ENCODE peak calls at places on chromosomes 6 and 20, in nine cellular contexts. K is cerebellar cortex; M is IMR-90; Y is T-helper 1 cell; A is activated T-helper 2 cell treated with anti-CD3 and anti-CD28 coated beads, Interferon-gamma antibody, Interleukin-2, Interleukin-4, amounts not matched to agents 10 μg/mL and 5 μg/mL and 100 μg/mL, durations not matched to agents 14 hours and 24 hours and 36 hours; U is D341Med; E is activated CD4-positive, CD25-positive, alpha-beta regulatory T cell; R is T1000; O is hippocampal formation. X is an unnamed sample.

GRCh38 chr6:17289491-17290106 is 8.4 kb downstream of the RBM24 start:
- DNase-seq in K (no peak), M (peak; percentile 60), Y (no peak), A (no peak), U (no peak), E (no peak), R (no peak), O (no peak), X (no peak)

GRCh38 chr6:41836022-41836659 is 48.6 kb downstream of the TOMM6 start:
- DNase-seq in K (no peak), M (peak; percentile 41), Y (no peak), A (no peak), U (no peak), E (no peak), R (no peak), O (no peak), X (no peak)

GRCh38 chr20:59560588-59561227 is 43.6 kb upstream of the PHACTR3 start:
- DNase-seq in K (peak; percentile 57), M (peak; percentile 11), Y (no peak), A (no peak), U (peak; percentile 54), E (no peak), R (no peak), O (no peak), X (peak; percentile 6)

GRCh38 chr6:155549928-155550327 is 94.3 kb upstream of the NOX3 start:
- DNase-seq in K (no peak), M (no peak), Y (no peak), A (no peak), U (no peak), E (no peak), R (no peak), O (no peak), X (no peak)

GRCh38 chr20:17568972-17569471 is 853 bp upstream of the DSTN start:
- DNase-seq in K (peak; percentile 79), M (peak; percentile 99), Y (no peak), A (no peak), U (peak; percentile 80), E (no peak), R (peak; percentile 85), O (peak; percentile 46), X (peak; percentile 94)

GRCh38 chr20:42352096-42352495 is 733.9 kb upstream of the CHD6 start:
- DNase-seq in K (no peak), M (no peak), Y (no peak), A (no peak), U (no peak), E (no peak), R (no peak), O (no peak), X (no peak)

GRCh38 chr6:14819001-14819400 is 426.9 kb upstream of the JARID2 start:
- DNase-seq in K (no peak), M (no peak), Y (no peak), A (no peak), U (no peak), E (no peak), R (no peak), O (no peak), X (no peak)

GRCh38 chr6:93424303-93425064 is 5.1 kb upstream of the EPHA7 start:
- DNase-seq in K (no peak), M (no peak), Y (no peak), A (no peak), U (peak; percentile 9), E (no peak), R (no peak), O (no peak), X (no peak)

GRCh38 chr6:33967966-33968724 is 164.3 kb upstream of the MLN start:
- DNase-seq in K (peak; percentile 45), M (no peak), Y (no peak), A (no peak), U (peak; percentile 79), E (no peak), R (no peak), O (no peak), X (no peak)

GRCh38 chr6:125528614-125529013 is 220.8 kb upstream of the HEY2 start:
- DNase-seq in K (no peak), M (no peak), Y (no peak), A (no peak), U (no peak), E (no peak), R (no peak), O (no peak), X (no peak)

GRCh38 chr20:31808481-31808880 is 10.7 kb upstream of the MYLK2 start:
- DNase-seq in K (no peak), M (no peak), Y (no peak), A (no peak), U (no peak), E (no peak), R (no peak), O (no peak), X (no peak)

GRCh38 chr6:30121446-30122065 is 8.7 kb upstream of the TRIM31 start:
- DNase-seq in K (no peak), M (no peak), Y (no peak), A (no peak), U (no peak), E (no peak), R (no peak), O (no peak), X (no peak)

X was measured in kidney glomerular epithelial cell.